ENCODE peak calls at places on chromosomes 3 and 15, in seven cellular contexts. One of them, this sample, is unnamed.
A peak's percentile ranks its signal among the peaks of the same experiment; 100 is the strongest.

GRCh38 chr3:190092250-190092649 is 28.4 kb downstream of the P3H2 start:
- DNase-seq in T47D: no peak
- DNase-seq in AG08396: peak; percentile 44
- DNase-seq in stimulated activated CD4-positive, alpha-beta T cell treated with anti-CD3 and anti-CD28 coated beads, Interleukin-4, amount 100 ng/mL, for 24 hours: no peak
- DNase-seq in GF-D8: no peak
- DNase-seq in effector memory CD4-positive, alpha-beta T cell: no peak
- DNase-seq in nephron progenitor cell: no peak
- DNase-seq in this sample: no peak

GRCh38 chr3:46297658-46298423 is 55.6 kb downstream of the CCR3 start:
- DNase-seq in T47D: no peak
- DNase-seq in AG08396: no peak
- DNase-seq in stimulated activated CD4-positive, alpha-beta T cell treated with anti-CD3 and anti-CD28 coated beads, Interleukin-4, amount 100 ng/mL, for 24 hours: no peak
- DNase-seq in GF-D8: peak; percentile 25
- DNase-seq in effector memory CD4-positive, alpha-beta T cell: no peak
- DNase-seq in nephron progenitor cell: no peak
- DNase-seq in this sample: no peak

GRCh38 chr3:193207290-193207689 is 33.7 kb upstream of the PLAAT1 start:
- DNase-seq in T47D: no peak
- DNase-seq in AG08396: no peak
- DNase-seq in stimulated activated CD4-positive, alpha-beta T cell treated with anti-CD3 and anti-CD28 coated beads, Interleukin-4, amount 100 ng/mL, for 24 hours: no peak
- DNase-seq in GF-D8: no peak
- DNase-seq in effector memory CD4-positive, alpha-beta T cell: no peak
- DNase-seq in nephron progenitor cell: no peak
- DNase-seq in this sample: no peak

GRCh38 chr15:39801641-39802309 is 19.1 kb upstream of the FSIP1 start:
- DNase-seq in T47D: peak; percentile 34
- DNase-seq in AG08396: no peak
- DNase-seq in stimulated activated CD4-positive, alpha-beta T cell treated with anti-CD3 and anti-CD28 coated beads, Interleukin-4, amount 100 ng/mL, for 24 hours: no peak
- DNase-seq in GF-D8: no peak
- DNase-seq in effector memory CD4-positive, alpha-beta T cell: no peak
- DNase-seq in nephron progenitor cell: peak; percentile 20
- DNase-seq in this sample: no peak

GRCh38 chr3:20055020-20055775 is 15.0 kb downstream of the KAT2B start:
- DNase-seq in T47D: no peak
- DNase-seq in AG08396: no peak
- DNase-seq in stimulated activated CD4-positive, alpha-beta T cell treated with anti-CD3 and anti-CD28 coated beads, Interleukin-4, amount 100 ng/mL, for 24 hours: peak; percentile 53
- DNase-seq in GF-D8: no peak
- DNase-seq in effector memory CD4-positive, alpha-beta T cell: no peak
- DNase-seq in nephron progenitor cell: no peak
- DNase-seq in this sample: no peak

GRCh38 chr15:50186090-50186489 is 4.1 kb downstream of the SLC27A2 start:
- DNase-seq in T47D: no peak
- DNase-seq in AG08396: no peak
- DNase-seq in stimulated activated CD4-positive, alpha-beta T cell treated with anti-CD3 and anti-CD28 coated beads, Interleukin-4, amount 100 ng/mL, for 24 hours: no peak
- DNase-seq in GF-D8: no peak
- DNase-seq in effector memory CD4-positive, alpha-beta T cell: no peak
- DNase-seq in nephron progenitor cell: no peak
- DNase-seq in this sample: no peak

GRCh38 chr3:127717357-127718243 is 44.8 kb downstream of the ABTB1 start:
- DNase-seq in T47D: no peak
- DNase-seq in AG08396: no peak
- DNase-seq in stimulated activated CD4-positive, alpha-beta T cell treated with anti-CD3 and anti-CD28 coated beads, Interleukin-4, amount 100 ng/mL, for 24 hours: no peak
- DNase-seq in GF-D8: no peak
- DNase-seq in effector memory CD4-positive, alpha-beta T cell: no peak
- DNase-seq in nephron progenitor cell: no peak
- DNase-seq in this sample: no peak

GRCh38 chr3:44896449-44896848 is 22.0 kb downstream of the TGM4 start:
- DNase-seq in T47D: no peak
- DNase-seq in AG08396: no peak
- DNase-seq in stimulated activated CD4-positive, alpha-beta T cell treated with anti-CD3 and anti-CD28 coated beads, Interleukin-4, amount 100 ng/mL, for 24 hours: no peak
- DNase-seq in GF-D8: no peak
- DNase-seq in effector memory CD4-positive, alpha-beta T cell: no peak
- DNase-seq in nephron progenitor cell: no peak
- DNase-seq in this sample: no peak

GRCh38 chr3:43343778-43344177 is 57.4 kb downstream of the SNRK start:
- DNase-seq in T47D: no peak
- DNase-seq in AG08396: no peak
- DNase-seq in stimulated activated CD4-positive, alpha-beta T cell treated with anti-CD3 and anti-CD28 coated beads, Interleukin-4, amount 100 ng/mL, for 24 hours: no peak
- DNase-seq in GF-D8: no peak
- DNase-seq in effector memory CD4-positive, alpha-beta T cell: no peak
- DNase-seq in nephron progenitor cell: no peak
- DNase-seq in this sample: no peak

GRCh38 chr3:31165399-31165860 is 271.0 kb upstream of the GADL1 start:
- DNase-seq in T47D: no peak
- DNase-seq in AG08396: no peak
- DNase-seq in stimulated activated CD4-positive, alpha-beta T cell treated with anti-CD3 and anti-CD28 coated beads, Interleukin-4, amount 100 ng/mL, for 24 hours: no peak
- DNase-seq in GF-D8: no peak
- DNase-seq in effector memory CD4-positive, alpha-beta T cell: no peak
- DNase-seq in nephron progenitor cell: peak; percentile 6
- DNase-seq in this sample: no peak

This sample was measured in effector CD4-positive, alpha-beta T cell.